ENCODE peak calls at places on chromosomes 1 and 21, in four cellular contexts. D, I, U and B are unnamed samples.

GRCh38 chr1:92795166-92795565 is 10.3 kb upstream of the EVI5 start:
- DNase-seq in D (no peak), I (no peak), U (no peak), B (no peak)

GRCh38 chr1:10479276-10479675 is 4.5 kb downstream of the PEX14 start:
- DNase-seq in D (no peak), I (no peak), U (no peak), B (no peak)

GRCh38 chr1:89600792-89601191 is 32.1 kb upstream of the LRRC8C start:
- DNase-seq in D (no peak), I (no peak), U (no peak), B (no peak)

GRCh38 chr1:94608142-94608851 is 66.7 kb upstream of the F3 start:
- DNase-seq in D (no peak), I (no peak), U (no peak), B (peak)

GRCh38 chr1:39829791-39830533 is 41.3 kb upstream of the BMP8B start:
- DNase-seq in D (no peak), I (no peak), U (no peak), B (no peak)

GRCh38 chr1:19644422-19644760 is 280 bp downstream of the NBL1 start:
- DNase-seq in D (no peak), I (no peak), U (no peak), B (no peak)

GRCh38 chr21:16992448-16992847 is 520.4 kb upstream of the CXADR start:
- DNase-seq in D (no peak), I (no peak), U (no peak), B (no peak)

GRCh38 chr1:44924835-44925464 is 61.4 kb downstream of the EIF2B3 start:
- DNase-seq in D (no peak), I (peak), U (no peak), B (peak)

GRCh38 chr21:38388684-38389676 is 109.3 kb downstream of the ERG start:
- DNase-seq in D (no peak), I (no peak), U (no peak), B (no peak)

GRCh38 chr1:155051777-155052398 is 772 bp downstream of the ADAM15 start:
- DNase-seq in D (peak), I (no peak), U (peak), B (no peak)

GRCh38 chr1:226108935-226109828 is 46.7 kb downstream of the H3-3A start:
- DNase-seq in D (no peak), I (no peak), U (no peak), B (no peak)

GRCh38 chr1:194341587-194341986 is 1155.2 kb upstream of the B3GALT2 start:
- DNase-seq in D (no peak), I (no peak), U (no peak), B (no peak)

GRCh38 chr1:89953072-89953626 is 41.8 kb upstream of the ZNF326 start:
- DNase-seq in D (no peak), I (peak), U (no peak), B (peak)

GRCh38 chr1:47934243-47934805 is 62.9 kb downstream of the TRABD2B start:
- DNase-seq in D (peak), I (no peak), U (peak), B (no peak)

GRCh38 chr1:153532769-153533599 is 2.8 kb downstream of the S100A6 start:
- DNase-seq in D (peak), I (peak), U (peak), B (peak)

GRCh38 chr1:243375596-243375995 is 119.8 kb downstream of the SDCCAG8 start:
- DNase-seq in D (no peak), I (no peak), U (no peak), B (no peak)

GRCh38 chr21:34730756-34731445 is 62.1 kb downstream of the CLIC6 start:
- DNase-seq in D (no peak), I (no peak), U (no peak), B (no peak)

GRCh38 chr21:42672699-42673458 is 19.5 kb downstream of the PDE9A start:
- DNase-seq in D (no peak), I (no peak), U (peak), B (peak)

GRCh38 chr1:43327549-43328292 is 9.9 kb upstream of the MPL start:
- DNase-seq in D (no peak), I (peak), U (no peak), B (no peak)

GRCh38 chr1:67324068-67324467 is 16.4 kb downstream of the IL12RB2 start:
- DNase-seq in D (no peak), I (no peak), U (no peak), B (no peak)

GRCh38 chr1:202861420-202862121 is 27.4 kb downstream of the RABIF start:
- DNase-seq in D (peak), I (peak), U (peak), B (peak)

GRCh38 chr1:55233149-55233777 is 18.1 kb upstream of the USP24 start:
- DNase-seq in D (no peak), I (no peak), U (no peak), B (peak)

GRCh38 chr1:9503001-9503675 is 36.1 kb upstream of the SLC25A33 start:
- DNase-seq in D (no peak), I (no peak), U (no peak), B (no peak)

GRCh38 chr1:151238467-151238739 is 16.1 kb upstream of the PSMD4 start:
- DNase-seq in D (no peak), I (peak), U (no peak), B (no peak)

GRCh38 chr1:215377736-215378135 is 189.4 kb upstream of the KCTD3 start:
- DNase-seq in D (no peak), I (no peak), U (no peak), B (no peak)

GRCh38 chr1:54283997-54284385 is 84.0 kb downstream of the MRPL37 start:
- DNase-seq in D (no peak), I (no peak), U (no peak), B (no peak)

GRCh38 chr1:240621249-240621648 is 9.3 kb upstream of the GREM2 start:
- DNase-seq in D (no peak), I (no peak), U (no peak), B (no peak)

GRCh38 chr21:40041446-40041845 is 174.2 kb downstream of the PCP4 start:
- DNase-seq in D (no peak), I (no peak), U (no peak), B (no peak)

GRCh38 chr1:200143347-200143746 is 115.8 kb downstream of the NR5A2 start:
- DNase-seq in D (no peak), I (no peak), U (no peak), B (no peak)

GRCh38 chr1:98516306-98516705 is 145.2 kb upstream of the SNX7 start:
- DNase-seq in D (no peak), I (no peak), U (no peak), B (no peak)